ENCODE peak calls at places on chromosomes 12 and 14, in five cellular contexts. I is foreskin keratinocyte, Y is heart left ventricle, W is heart right ventricle, J is upper lobe of right lung. U is an unnamed sample.

GRCh38 chr12:56518570-56518969 is 3.0 kb upstream of the RBMS2 start:
- DNase-seq in I (peak; percentile 75), Y (no peak), W (no peak), J (no peak), U (no peak)

GRCh38 chr12:65490193-65490592 is 211.7 kb downstream of the MSRB3 start:
- DNase-seq in I (no peak), Y (no peak), W (no peak), J (no peak), U (no peak)

GRCh38 chr12:26062566-26062965 is 62.3 kb downstream of the BHLHE41 start:
- DNase-seq in I (peak; percentile 46), Y (no peak), W (no peak), J (no peak), U (peak; percentile 46)

GRCh38 chr12:104720346-104721064 is 237.6 kb downstream of the SLC41A2 start:
- DNase-seq in I (no peak), Y (no peak), W (no peak), J (no peak), U (no peak)

GRCh38 chr12:546920-547845 is 87.4 kb downstream of the B4GALNT3 start:
- DNase-seq in I (no peak), Y (peak; percentile 71), W (peak; percentile 80), J (peak; percentile 85), U (peak; percentile 67)

GRCh38 chr12:74538491-74539258 is 1.0 kb downstream of the ATXN7L3B start:
- DNase-seq in I (no peak), Y (no peak), W (no peak), J (no peak), U (peak; percentile 9)

GRCh38 chr12:113594967-113595366 is 123.3 kb upstream of the LHX5 start:
- DNase-seq in I (no peak), Y (no peak), W (no peak), J (no peak), U (no peak)

GRCh38 chr12:80045594-80045993 is 53.7 kb upstream of the OTOGL start:
- DNase-seq in I (peak; percentile 74), Y (no peak), W (no peak), J (no peak), U (peak; percentile 69)

GRCh38 chr14:32028599-32028998 is 48.5 kb upstream of the ARHGAP5 start:
- DNase-seq in I (peak; percentile 75), Y (no peak), W (no peak), J (no peak), U (no peak)

GRCh38 chr14:80055226-80055625 is 156.1 kb downstream of the DIO2 start:
- DNase-seq in I (no peak), Y (no peak), W (no peak), J (no peak), U (no peak)

GRCh38 chr14:21352587-21352986 is 31.2 kb downstream of the SUPT16H start:
- DNase-seq in I (no peak), Y (peak; percentile 24), W (no peak), J (no peak), U (no peak)

GRCh38 chr12:122951406-122951805 is 14.9 kb downstream of the ABCB9 start:
- DNase-seq in I (no peak), Y (no peak), W (no peak), J (no peak), U (peak; percentile 57)

GRCh38 chr14:68719634-68720384 is 73.1 kb downstream of the ZFP36L1 start:
- DNase-seq in I (no peak), Y (no peak), W (no peak), J (no peak), U (no peak)

GRCh38 chr12:51307655-51308593 is 16.1 kb downstream of the BIN2 start:
- DNase-seq in I (peak; percentile 53), Y (no peak), W (no peak), J (no peak), U (peak; percentile 81)

GRCh38 chr14:71070169-71070568 is 162.9 kb downstream of the PCNX1 start:
- DNase-seq in I (peak; percentile 28), Y (no peak), W (no peak), J (no peak), U (peak; percentile 11)

GRCh38 chr14:26872930-26873470 is 275.2 kb upstream of the NOVA1 start:
- DNase-seq in I (no peak), Y (no peak), W (no peak), J (no peak), U (no peak)

GRCh38 chr12:5047094-5047493 is 3.4 kb downstream of the KCNA5 start:
- DNase-seq in I (no peak), Y (no peak), W (no peak), J (no peak), U (no peak)

GRCh38 chr14:27917896-27918295 is 848.7 kb upstream of the FOXG1 start:
- DNase-seq in I (no peak), Y (no peak), W (no peak), J (no peak), U (no peak)

GRCh38 chr14:94144765-94145164 is 15.4 kb upstream of the IFI27L2 start:
- DNase-seq in I (no peak), Y (no peak), W (no peak), J (no peak), U (no peak)

GRCh38 chr14:90381011-90381790 is 15.6 kb upstream of the CALM1 start:
- DNase-seq in I (no peak), Y (no peak), W (peak; percentile 49), J (no peak), U (no peak)

GRCh38 chr14:94042433-94043091 is 16.4 kb downstream of the OTUB2 start:
- DNase-seq in I (no peak), Y (no peak), W (no peak), J (peak; percentile 67), U (no peak)

GRCh38 chr14:85909581-85909980 is 379.6 kb downstream of the FLRT2 start:
- DNase-seq in I (no peak), Y (no peak), W (no peak), J (no peak), U (no peak)

GRCh38 chr12:75936525-75937450 is 94.8 kb downstream of the PHLDA1 start:
- DNase-seq in I (no peak), Y (no peak), W (no peak), J (no peak), U (no peak)

GRCh38 chr14:88852632-88853031 is 28.2 kb downstream of the TTC8 start:
- DNase-seq in I (no peak), Y (no peak), W (no peak), J (no peak), U (no peak)

GRCh38 chr12:713281-713875 is 39.0 kb upstream of the WNK1 start:
- DNase-seq in I (no peak), Y (no peak), W (no peak), J (no peak), U (no peak)

GRCh38 chr12:73110816-73111215 is 838.6 kb downstream of the TRHDE start:
- DNase-seq in I (no peak), Y (no peak), W (no peak), J (no peak), U (no peak)

GRCh38 chr14:90558041-90558982 is 161.5 kb downstream of the CALM1 start:
- DNase-seq in I (no peak), Y (no peak), W (no peak), J (no peak), U (no peak)

GRCh38 chr12:46959484-46959883 is 119.9 kb upstream of the PCED1B start:
- DNase-seq in I (peak; percentile 79), Y (no peak), W (no peak), J (no peak), U (peak; percentile 73)

GRCh38 chr12:70661762-70662161 is 24.5 kb upstream of the PTPRB start:
- DNase-seq in I (peak; percentile 88), Y (no peak), W (no peak), J (no peak), U (no peak)
- H3K27ac ChIP-seq in I (peak overlapping the region; percentile 68), Y (peak overlapping the region; percentile 20), W (peak overlapping the region; percentile 62), J (peak overlapping the region; percentile 9), U (no peak overlapping the region)

GRCh38 chr14:66403183-66403582 is 83.0 kb upstream of the CCDC196 start:
- DNase-seq in I (peak; percentile 21), Y (no peak), W (no peak), J (no peak), U (peak; percentile 40)
- TF ChIP-seq CTCF in I (peak; percentile 68), Y (peak; percentile 49), W (peak; percentile 45), J (peak; percentile 22), U (peak; percentile 55)

GRCh38 chr14:30273564-30273880 is 285.4 kb upstream of the G2E3 start:
- DNase-seq in I (no peak), Y (no peak), W (no peak), J (no peak), U (no peak)

GRCh38 chr14:30267141-30267540 is 291.8 kb upstream of the G2E3 start:
- DNase-seq in I (no peak), Y (no peak), W (no peak), J (no peak), U (no peak)

GRCh38 chr14:30272848-30273563 is 286.0 kb upstream of the G2E3 start:
- DNase-seq in I (no peak), Y (no peak), W (no peak), J (no peak), U (no peak)

GRCh38 chr14:30266290-30266689 is 292.7 kb upstream of the G2E3 start:
- DNase-seq in I (no peak), Y (no peak), W (no peak), J (no peak), U (no peak)

GRCh38 chr14:30270200-30271161 is 288.5 kb upstream of the G2E3 start:
- DNase-seq in I (peak; percentile 36), Y (peak; percentile 68), W (peak; percentile 80), J (peak; percentile 86), U (peak; percentile 64)
- H3K27ac ChIP-seq in I (no peak overlapping the region), Y (no peak overlapping the region), W (no peak overlapping the region), J (no peak overlapping the region), U (no peak overlapping the region)

DNA sequence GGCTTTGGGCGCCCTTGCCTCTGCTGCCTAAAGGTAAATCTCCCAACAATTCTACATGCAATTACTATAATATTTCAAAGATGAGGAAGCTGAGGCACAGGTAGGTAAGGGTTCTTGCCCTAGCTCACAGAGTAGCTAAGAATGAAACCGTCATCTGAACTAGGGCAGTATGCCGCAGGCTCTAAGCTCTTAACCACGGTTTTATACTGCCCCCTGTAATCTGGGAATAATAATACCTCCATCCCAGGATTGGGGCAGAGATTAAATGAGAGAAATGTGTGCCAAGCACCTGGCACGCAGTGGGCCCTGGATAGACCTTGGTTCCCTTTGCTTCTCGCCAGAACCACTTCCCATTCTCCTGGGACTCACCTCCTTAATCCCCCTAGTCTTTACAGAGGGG is 1.5 kb upstream of the HRK start:
- DNase-seq in I (peak; percentile 11), Y (no peak), W (no peak), J (no peak), U (no peak)
- TF ChIP-seq CTCF in I (peak; percentile 64), Y (peak; percentile 37), W (peak; percentile 29), J (peak; percentile 16), U (no peak)

DNA sequence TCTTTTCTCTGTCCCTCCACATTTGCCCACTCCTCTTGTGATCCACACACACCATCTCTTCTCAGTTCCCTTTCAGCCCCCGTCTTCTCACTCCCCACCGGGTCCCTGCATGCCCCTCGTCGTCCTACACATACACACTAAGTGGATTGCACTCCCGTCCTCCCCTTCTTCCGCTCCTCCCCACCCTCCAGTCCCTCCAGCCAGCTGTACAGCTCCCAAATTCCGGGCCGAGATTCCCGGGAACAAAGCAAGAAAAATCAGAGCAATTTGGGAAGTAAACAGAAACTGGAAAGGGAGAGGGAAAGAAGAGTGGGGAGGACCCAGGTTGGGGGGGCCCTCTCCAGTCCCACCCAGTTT is 282 bp upstream of the IGFBP6 start:
- DNase-seq in I (no peak), Y (peak; percentile 60), W (no peak), J (no peak), U (peak; percentile 22)
- H3K27ac ChIP-seq in I (peak overlapping the region; percentile 40), Y (peak overlapping the region; percentile 92), W (peak overlapping the region; percentile 93), J (peak overlapping the region; percentile 76), U (peak overlapping the region; percentile 100)

GRCh38 chr12:130838951-130839769 is at the start of gene STX2:
- DNase-seq in I (peak; percentile 50), Y (peak; percentile 91), W (peak; percentile 93), J (peak; percentile 93), U (peak; percentile 91)
- TF ChIP-seq CTCF in I (peak; percentile 52), Y (peak; percentile 40), W (peak; percentile 49), J (peak; percentile 35), U (peak; percentile 19)

U was measured in RWPE1.